ENCODE peak calls at places on chromosomes 1 and 21, in five cellular contexts. F, E, S, H and M are unnamed samples.

GRCh38 chr1:2073382-2074230 is 23.4 kb downstream of the PRKCZ start:
- DNase-seq in H (peak), E (no peak), S (no peak), F (no peak), M (peak)

GRCh38 chr1:22039594-22040347 is 12.7 kb upstream of the CDC42 start:
- DNase-seq in F (peak), H (no peak), S (peak), E (peak), M (no peak)

GRCh38 chr1:54413295-54413694 is 7.1 kb upstream of the SSBP3 start:
- DNase-seq in F (peak), S (peak), E (no peak), H (peak), M (peak)

GRCh38 chr1:114559356-114559755 is 22.1 kb downstream of the BCAS2 start:
- DNase-seq in E (no peak), H (no peak), F (no peak), S (no peak), M (no peak)

GRCh38 chr1:110134050-110134595 is 16.2 kb upstream of the SLC6A17 start:
- DNase-seq in S (no peak), F (no peak), E (no peak), H (no peak), M (no peak)

GRCh38 chr1:15939181-15940109 is 36.5 kb downstream of the ZBTB17 start:
- DNase-seq in S (no peak), F (no peak), E (no peak), H (no peak), M (peak)

GRCh38 chr1:240169188-240169587 is 77.5 kb downstream of the FMN2 start:
- DNase-seq in F (no peak), H (no peak), S (no peak), E (no peak), M (no peak)

GRCh38 chr1:220791287-220791686 is 4.6 kb downstream of the MTARC1 start:
- DNase-seq in F (no peak), S (no peak), H (no peak), E (no peak), M (no peak)

GRCh38 chr1:196180847-196181593 is 427.2 kb downstream of the KCNT2 start:
- DNase-seq in E (no peak), S (no peak), F (no peak), H (peak), M (no peak)

GRCh38 chr1:93437976-93438605 is 9.8 kb upstream of the FNBP1L start:
- DNase-seq in S (no peak), E (no peak), H (no peak), F (no peak), M (no peak)

GRCh38 chr1:93616996-93617669 is 64.5 kb downstream of the BCAR3 start:
- DNase-seq in S (peak), H (no peak), F (peak), E (no peak), M (peak)

GRCh38 chr1:83641206-83641658 is 357.7 kb downstream of the TTLL7 start:
- DNase-seq in S (no peak), H (no peak), E (no peak), F (no peak), M (no peak)

GRCh38 chr1:46509414-46509813 is 19.8 kb downstream of the DMBX1 start:
- DNase-seq in F (no peak), S (no peak), E (no peak), H (no peak), M (no peak)

GRCh38 chr21:36704281-36704957 is 5.5 kb downstream of the SIM2 start:
- DNase-seq in E (no peak), S (no peak), F (no peak), H (no peak), M (no peak)

GRCh38 chr1:74470936-74471335 is 41.5 kb downstream of the LRRC53 start:
- DNase-seq in E (no peak), S (no peak), F (no peak), H (no peak), M (no peak)

GRCh38 chr1:64478594-64479248 is 8.8 kb downstream of the CACHD1 start:
- DNase-seq in S (no peak), F (no peak), E (no peak), H (no peak), M (no peak)

GRCh38 chr21:44989538-44989888 is 49.7 kb downstream of the SLX9 start:
- DNase-seq in H (no peak), S (no peak), E (no peak), F (no peak), M (no peak)

GRCh38 chr1:70072239-70072751 is 133.1 kb downstream of the LRRC40 start:
- DNase-seq in H (no peak), F (no peak), E (no peak), S (no peak), M (no peak)

GRCh38 chr1:20403423-20404145 is 82.4 kb downstream of the CAMK2N1 start:
- DNase-seq in F (no peak), E (no peak), H (no peak), S (no peak), M (no peak)

GRCh38 chr21:28521932-28522826 is 470.5 kb downstream of the LTN1 start:
- DNase-seq in S (no peak), H (no peak), F (no peak), E (no peak), M (no peak)

GRCh38 chr1:165903672-165904071 is 76.3 kb downstream of the UCK2 start:
- DNase-seq in S (no peak), F (no peak), E (no peak), H (peak), M (no peak)